ENCODE peak calls at places on chromosomes 16 and 17, in five cellular contexts. O, S, B, R and K are unnamed samples.

GRCh38 chr17:28738680-28739384 is 5.0 kb upstream of the TRAF4 start:
- DNase-seq in R (peak), B (no peak), S (no peak), O (no peak), K (no peak)

GRCh38 chr16:72284042-72284789 is 112.3 kb upstream of the PMFBP1 start:
- DNase-seq in S (no peak), B (no peak), O (no peak), R (no peak), K (no peak)

GRCh38 chr16:58815188-58815888 is 81.2 kb upstream of the GOT2 start:
- DNase-seq in B (no peak), O (peak), S (no peak), R (no peak), K (no peak)

GRCh38 chr17:59859444-59860025 is 33.2 kb downstream of the TUBD1 start:
- DNase-seq in O (peak), S (no peak), B (no peak), R (no peak), K (peak)

GRCh38 chr17:12519956-12520594 is 145.6 kb upstream of the MYOCD start:
- DNase-seq in R (no peak), B (no peak), S (no peak), O (no peak), K (no peak)

GRCh38 chr16:4277987-4278513 is 5.2 kb upstream of the TFAP4 start:
- DNase-seq in S (no peak), B (no peak), O (no peak), R (no peak), K (no peak)

GRCh38 chr17:42803074-42803883 is 4.6 kb downstream of the CNTD1 start:
- DNase-seq in R (no peak), S (no peak), O (no peak), B (no peak), K (no peak)

GRCh38 chr16:74605746-74606520 is 981 bp downstream of the GLG1 start:
- DNase-seq in R (no peak), B (no peak), O (peak), S (no peak), K (peak)

GRCh38 chr16:610513-611381 is 20.0 kb upstream of the WFIKKN1 start:
- DNase-seq in S (no peak), O (no peak), B (peak), R (peak), K (peak)

GRCh38 chr17:17362531-17362930 is 59.4 kb downstream of the NT5M start:
- DNase-seq in R (no peak), O (no peak), S (no peak), B (peak), K (no peak)

GRCh38 chr17:4715071-4715749 is 4.8 kb downstream of the ARRB2 start:
- DNase-seq in O (no peak), R (peak), S (no peak), B (no peak), K (no peak)

GRCh38 chr17:40493697-40494096 is 7.7 kb downstream of the TNS4 start:
- DNase-seq in O (no peak), B (peak), R (no peak), S (no peak), K (no peak)

GRCh38 chr16:46638947-46639925 is 18.1 kb upstream of the SHCBP1 start:
- DNase-seq in R (no peak), B (no peak), S (no peak), O (peak), K (no peak)

GRCh38 chr16:19073344-19073743 is 5.9 kb downstream of the COQ7 start:
- DNase-seq in S (no peak), R (no peak), O (no peak), B (no peak), K (no peak)

GRCh38 chr17:78879679-78880186 is 23.3 kb downstream of the CEP295NL start:
- DNase-seq in R (peak), O (no peak), S (no peak), B (peak), K (no peak)

GRCh38 chr17:72187544-72187943 is 66.7 kb downstream of the SOX9 start:
- DNase-seq in O (no peak), S (no peak), B (peak), R (no peak), K (no peak)

GRCh38 chr17:72590882-72591499 is 470.2 kb downstream of the SOX9 start:
- DNase-seq in O (no peak), S (no peak), R (no peak), B (no peak), K (no peak)

GRCh38 chr16:46789499-46790414 is 41.2 kb downstream of the C16orf87 start:
- DNase-seq in B (peak), O (peak), R (peak), S (peak), K (peak)

GRCh38 chr17:77478899-77479298 is 338.1 kb downstream of the SEC14L1 start:
- DNase-seq in S (no peak), B (no peak), O (no peak), R (no peak), K (no peak)

GRCh38 chr17:72946696-72947095 is 145.8 kb downstream of the SLC39A11 start:
- DNase-seq in B (no peak), R (no peak), O (no peak), S (no peak), K (no peak)

GRCh38 chr17:81020767-81021497 is 14.0 kb upstream of the BAIAP2 start:
- DNase-seq in S (no peak), B (peak), O (no peak), R (no peak), K (no peak)

GRCh38 chr16:73172621-73173312 is 124.8 kb upstream of the ZFHX3 start:
- DNase-seq in R (no peak), S (no peak), B (peak), O (no peak), K (no peak)

GRCh38 chr16:68279726-68280125 is 15.4 kb downstream of the SLC7A6 start:
- DNase-seq in R (no peak), B (no peak), S (no peak), O (no peak), K (no peak)

GRCh38 chr17:8869416-8869815 is 1.9 kb upstream of the PIK3R6 start:
- DNase-seq in O (no peak), B (no peak), S (no peak), R (no peak), K (no peak)

GRCh38 chr17:15265131-15265530 is at the start of gene PMP22:
- DNase-seq in B (no peak), R (no peak), O (no peak), S (no peak), K (no peak)

GRCh38 chr17:70041575-70041974 is 33.5 kb upstream of the KCNJ16 start:
- DNase-seq in S (no peak), R (no peak), O (no peak), B (no peak), K (no peak)

GRCh38 chr17:54085934-54086333 is 263.2 kb downstream of the KIF2B start:
- DNase-seq in R (no peak), O (no peak), B (no peak), S (no peak), K (no peak)

GRCh38 chr16:2704166-2704982 is 15.7 kb downstream of the PRSS27 start:
- DNase-seq in S (no peak), O (no peak), R (no peak), B (no peak), K (no peak)

GRCh38 chr17:57902117-57902799 is 52.4 kb upstream of the MRPS23 start:
- DNase-seq in O (peak), S (no peak), R (no peak), B (peak), K (no peak)

GRCh38 chr16:14455577-14455976 is 174.5 kb downstream of the PARN start:
- DNase-seq in B (no peak), S (no peak), O (no peak), R (no peak), K (no peak)

GRCh38 chr17:37607637-37608368 is 1.4 kb downstream of the SYNRG start:
- DNase-seq in O (no peak), B (no peak), S (no peak), R (peak), K (peak)

GRCh38 chr16:15576960-15577958 is 65.7 kb downstream of the MARF1 start:
- DNase-seq in B (no peak), R (no peak), O (no peak), S (no peak), K (peak)